ENCODE peak calls at places on chromosomes 16 and 17, in six cellular contexts. E is aorta; K is stimulated activated CD8-positive, alpha-beta memory T cell treated with anti-CD3 and anti-CD28 coated beads, Interleukin-4, amount 100 ng/mL, for 4 hours; X is CD8-positive, alpha-beta memory T cell; U is HL-60; Z is C1 segment of cervical spinal cord. V is an unnamed sample.
A peak's percentile ranks its signal among the peaks of the same experiment; 100 is the strongest.

GRCh38 chr17:1312261-1312870 is 32.9 kb downstream of the TRARG1 start:
- DNase-seq in E (peak; percentile 56), K (no peak), X (no peak), U (no peak), Z (no peak), V (no peak)

GRCh38 chr17:63024716-63025115 is 58.7 kb downstream of the TANC2 start:
- DNase-seq in E (no peak), K (no peak), X (no peak), U (no peak), Z (no peak), V (no peak)

GRCh38 chr17:49388290-49388640 is 26.2 kb upstream of the ZNF652 start:
- DNase-seq in E (no peak), K (no peak), X (peak; percentile 53), U (no peak), Z (no peak), V (no peak)

GRCh38 chr17:7809086-7809790 is 24.8 kb upstream of the KDM6B start:
- DNase-seq in E (no peak), K (no peak), X (no peak), U (no peak), Z (no peak), V (no peak)

GRCh38 chr17:82603981-82604448 is 44.2 kb downstream of the WDR45B start:
- DNase-seq in E (peak; percentile 87), K (no peak), X (peak; percentile 28), U (peak; percentile 82), Z (peak; percentile 26), V (no peak)

GRCh38 chr17:74042744-74043486 is 160.6 kb upstream of the RPL38 start:
- DNase-seq in E (peak; percentile 82), K (no peak), X (no peak), U (no peak), Z (peak; percentile 53), V (no peak)

GRCh38 chr17:55420776-55421178 is 858 bp downstream of the MMD start:
- DNase-seq in E (peak; percentile 63), K (no peak), X (peak; percentile 40), U (no peak), Z (peak; percentile 10), V (no peak)

GRCh38 chr17:82598256-82599011 is 49.8 kb downstream of the WDR45B start:
- DNase-seq in E (no peak), K (no peak), X (no peak), U (no peak), Z (no peak), V (no peak)

GRCh38 chr17:40813804-40814203 is 8.6 kb downstream of the KRT10 start:
- DNase-seq in E (no peak), K (no peak), X (no peak), U (no peak), Z (no peak), V (no peak)

GRCh38 chr16:88287219-88287618 is 95.5 kb upstream of the ZNF469 start:
- DNase-seq in E (peak; percentile 5), K (no peak), X (no peak), U (no peak), Z (no peak), V (no peak)

GRCh38 chr17:82019905-82020873 is 2.5 kb downstream of the CENPX start:
- DNase-seq in E (peak; percentile 74), K (no peak), X (peak; percentile 54), U (peak; percentile 52), Z (no peak), V (peak; percentile 34)

GRCh38 chr17:35744830-35745229 is 8.2 kb downstream of the GAS2L2 start:
- DNase-seq in E (no peak), K (no peak), X (no peak), U (no peak), Z (no peak), V (no peak)

GRCh38 chr16:53511403-53512280 is 8.6 kb upstream of the AKTIP start:
- DNase-seq in E (no peak), K (no peak), X (no peak), U (no peak), Z (no peak), V (no peak)

GRCh38 chr16:19153876-19154275 is 14.2 kb upstream of the SYT17 start:
- DNase-seq in E (no peak), K (no peak), X (no peak), U (no peak), Z (no peak), V (peak; percentile 44)

GRCh38 chr17:2954898-2955445 is 108.4 kb downstream of the OR1D5 start:
- DNase-seq in E (no peak), K (no peak), X (no peak), U (no peak), Z (no peak), V (no peak)

GRCh38 chr16:55832788-55833583 is at the start of gene CES1:
- DNase-seq in E (peak; percentile 78), K (no peak), X (no peak), U (peak; percentile 97), Z (no peak), V (no peak)

GRCh38 chr17:80428363-80428762 is 13.4 kb downstream of the ENDOV start:
- DNase-seq in E (no peak), K (no peak), X (no peak), U (no peak), Z (no peak), V (no peak)

GRCh38 chr16:84138824-84139627 is 6.0 kb downstream of the HSDL1 start:
- DNase-seq in E (no peak), K (no peak), X (peak; percentile 10), U (no peak), Z (no peak), V (no peak)

GRCh38 chr16:25063865-25064264 is 47.7 kb upstream of the LCMT1 start:
- DNase-seq in E (no peak), K (no peak), X (no peak), U (no peak), Z (no peak), V (no peak)

GRCh38 chr16:27326738-27327585 is 13.2 kb downstream of the IL4R start:
- DNase-seq in E (peak; percentile 92), K (no peak), X (peak; percentile 48), U (peak; percentile 88), Z (peak; percentile 53), V (no peak)

GRCh38 chr17:76681222-76682137 is 29.3 kb downstream of the MXRA7 start:
- DNase-seq in E (peak; percentile 75), K (peak; percentile 35), X (peak; percentile 72), U (no peak), Z (peak; percentile 31), V (peak; percentile 61)